ENCODE peak calls at places on chromosomes 7 and 10, in five cellular contexts. One of them, this sample, is unnamed.

GRCh38 chr10:106175760-106176377 is 988.6 kb downstream of the SORCS1 start:
- DNase-seq in neuronal stem cell: no peak
- DNase-seq in H1: no peak
- DNase-seq in mesenchymal stem cell: no peak
- DNase-seq in trophoblast cell: peak
- DNase-seq in this sample: no peak

GRCh38 chr10:124045794-124046355 is 47.5 kb downstream of the CHST15 start:
- DNase-seq in neuronal stem cell: no peak
- DNase-seq in mesenchymal stem cell: no peak
- DNase-seq in H1: no peak
- DNase-seq in trophoblast cell: no peak
- DNase-seq in this sample: no peak

GRCh38 chr7:143368387-143368786 is 5.9 kb upstream of the FAM131B start:
- DNase-seq in H1: no peak
- DNase-seq in neuronal stem cell: no peak
- DNase-seq in mesenchymal stem cell: no peak
- DNase-seq in trophoblast cell: no peak
- DNase-seq in this sample: peak

GRCh38 chr7:74479961-74480829 is 26.5 kb downstream of the GTF2IRD1 start:
- DNase-seq in neuronal stem cell: peak
- DNase-seq in H1: peak
- DNase-seq in mesenchymal stem cell: peak
- DNase-seq in trophoblast cell: peak
- DNase-seq in this sample: peak

GRCh38 chr7:56537477-56537876 is 421.3 kb upstream of the NUPR2 start:
- DNase-seq in trophoblast cell: no peak
- DNase-seq in H1: no peak
- DNase-seq in mesenchymal stem cell: no peak
- DNase-seq in neuronal stem cell: no peak
- DNase-seq in this sample: no peak

GRCh38 chr7:77442631-77443420 is 26.7 kb upstream of the GSAP start:
- DNase-seq in trophoblast cell: no peak
- DNase-seq in H1: no peak
- DNase-seq in mesenchymal stem cell: peak
- DNase-seq in neuronal stem cell: no peak
- DNase-seq in this sample: no peak

GRCh38 chr7:139679731-139680594 is 97.8 kb downstream of the HIPK2 start:
- DNase-seq in trophoblast cell: no peak
- DNase-seq in neuronal stem cell: no peak
- DNase-seq in H1: no peak
- DNase-seq in mesenchymal stem cell: peak
- DNase-seq in this sample: no peak

GRCh38 chr10:119135517-119135890 is 30.0 kb downstream of the SFXN4 start:
- DNase-seq in mesenchymal stem cell: peak
- DNase-seq in trophoblast cell: peak
- DNase-seq in H1: no peak
- DNase-seq in neuronal stem cell: no peak
- DNase-seq in this sample: no peak

GRCh38 chr7:115748123-115748738 is 282.3 kb downstream of the TFEC start:
- DNase-seq in mesenchymal stem cell: peak
- DNase-seq in H1: no peak
- DNase-seq in trophoblast cell: no peak
- DNase-seq in neuronal stem cell: no peak
- DNase-seq in this sample: no peak

GRCh38 chr10:65313406-65313805 is 1612.4 kb upstream of the LRRTM3 start:
- DNase-seq in H1: no peak
- DNase-seq in neuronal stem cell: no peak
- DNase-seq in trophoblast cell: no peak
- DNase-seq in mesenchymal stem cell: peak
- DNase-seq in this sample: no peak

GRCh38 chr7:141344153-141344935 is 206.9 kb upstream of the AGK start:
- DNase-seq in H1: no peak
- DNase-seq in trophoblast cell: no peak
- DNase-seq in mesenchymal stem cell: no peak
- DNase-seq in neuronal stem cell: no peak
- DNase-seq in this sample: no peak

GRCh38 chr10:85195596-85195995 is 867.2 kb downstream of the CCSER2 start:
- DNase-seq in trophoblast cell: no peak
- DNase-seq in neuronal stem cell: no peak
- DNase-seq in H1: no peak
- DNase-seq in mesenchymal stem cell: no peak
- DNase-seq in this sample: no peak

GRCh38 chr7:87599336-87599735 is 1.3 kb downstream of the ABCB1 start:
- DNase-seq in H1: no peak
- DNase-seq in neuronal stem cell: no peak
- DNase-seq in trophoblast cell: no peak
- DNase-seq in mesenchymal stem cell: peak
- DNase-seq in this sample: no peak

GRCh38 chr7:10977113-10977512 is 3.4 kb downstream of the PHF14 start:
- DNase-seq in H1: no peak
- DNase-seq in mesenchymal stem cell: no peak
- DNase-seq in neuronal stem cell: no peak
- DNase-seq in trophoblast cell: no peak
- DNase-seq in this sample: no peak

GRCh38 chr10:79948976-79949722 is at the start of gene SFTPD:
- DNase-seq in mesenchymal stem cell: no peak
- DNase-seq in H1: no peak
- DNase-seq in trophoblast cell: peak
- DNase-seq in neuronal stem cell: no peak
- DNase-seq in this sample: peak

GRCh38 chr7:73740771-73741170 is 2.2 kb upstream of the ABHD11 start:
- DNase-seq in mesenchymal stem cell: no peak
- DNase-seq in neuronal stem cell: no peak
- DNase-seq in H1: no peak
- DNase-seq in trophoblast cell: peak
- DNase-seq in this sample: peak

GRCh38 chr10:11345224-11346054 is 266.0 kb downstream of the USP6NL start:
- DNase-seq in H1: peak
- DNase-seq in trophoblast cell: peak
- DNase-seq in mesenchymal stem cell: peak
- DNase-seq in neuronal stem cell: no peak
- DNase-seq in this sample: peak

GRCh38 chr10:102455893-102456471 is 4.6 kb upstream of the C10orf95 start:
- DNase-seq in mesenchymal stem cell: peak
- DNase-seq in H1: no peak
- DNase-seq in neuronal stem cell: no peak
- DNase-seq in trophoblast cell: peak
- DNase-seq in this sample: peak

GRCh38 chr10:129741280-129741977 is 222.6 kb downstream of the EBF3 start:
- DNase-seq in neuronal stem cell: no peak
- DNase-seq in mesenchymal stem cell: no peak
- DNase-seq in H1: no peak
- DNase-seq in trophoblast cell: no peak
- DNase-seq in this sample: peak

GRCh38 chr7:75856562-75856961 is 22.3 kb upstream of the RHBDD2 start:
- DNase-seq in mesenchymal stem cell: no peak
- DNase-seq in H1: no peak
- DNase-seq in trophoblast cell: peak
- DNase-seq in neuronal stem cell: no peak
- DNase-seq in this sample: no peak

GRCh38 chr10:99906470-99906869 is 103.3 kb downstream of the DNMBP start:
- DNase-seq in H1: no peak
- DNase-seq in trophoblast cell: peak
- DNase-seq in neuronal stem cell: no peak
- DNase-seq in mesenchymal stem cell: peak
- DNase-seq in this sample: no peak

GRCh38 chr10:32337343-32337742 is 9.6 kb downstream of the EPC1 start:
- DNase-seq in mesenchymal stem cell: peak
- DNase-seq in trophoblast cell: no peak
- DNase-seq in H1: no peak
- DNase-seq in neuronal stem cell: no peak
- DNase-seq in this sample: no peak

GRCh38 chr7:30736291-30736690 is 15.6 kb upstream of the INMT start:
- DNase-seq in neuronal stem cell: no peak
- DNase-seq in H1: no peak
- DNase-seq in trophoblast cell: no peak
- DNase-seq in mesenchymal stem cell: no peak
- DNase-seq in this sample: no peak

GRCh38 chr10:114682121-114682520 is 24.0 kb upstream of the ABLIM1 start:
- DNase-seq in trophoblast cell: no peak
- DNase-seq in mesenchymal stem cell: no peak
- DNase-seq in H1: no peak
- DNase-seq in neuronal stem cell: no peak
- DNase-seq in this sample: no peak

GRCh38 chr10:127928021-127928806 is 21.3 kb downstream of the PTPRE start:
- DNase-seq in neuronal stem cell: no peak
- DNase-seq in mesenchymal stem cell: peak
- DNase-seq in H1: no peak
- DNase-seq in trophoblast cell: peak
- DNase-seq in this sample: no peak

GRCh38 chr10:10362780-10363179 is 654.9 kb upstream of the CELF2 start:
- DNase-seq in neuronal stem cell: no peak
- DNase-seq in mesenchymal stem cell: no peak
- DNase-seq in H1: no peak
- DNase-seq in trophoblast cell: no peak
- DNase-seq in this sample: no peak

GRCh38 chr10:22761569-22762220 is 47.3 kb upstream of the PIP4K2A start:
- DNase-seq in H1: no peak
- DNase-seq in mesenchymal stem cell: no peak
- DNase-seq in trophoblast cell: no peak
- DNase-seq in neuronal stem cell: no peak
- DNase-seq in this sample: no peak

GRCh38 chr7:114148779-114149178 is 230.0 kb upstream of the PPP1R3A start:
- DNase-seq in H1: no peak
- DNase-seq in neuronal stem cell: no peak
- DNase-seq in mesenchymal stem cell: no peak
- DNase-seq in trophoblast cell: no peak
- DNase-seq in this sample: no peak

GRCh38 chr10:317219-317868 is 182.1 kb downstream of the ZMYND11 start:
- DNase-seq in neuronal stem cell: no peak
- DNase-seq in H1: no peak
- DNase-seq in trophoblast cell: no peak
- DNase-seq in mesenchymal stem cell: peak
- DNase-seq in this sample: no peak

GRCh38 chr7:87341441-87341840 is 4.0 kb upstream of the CROT start:
- DNase-seq in mesenchymal stem cell: no peak
- DNase-seq in trophoblast cell: no peak
- DNase-seq in neuronal stem cell: no peak
- DNase-seq in H1: no peak
- DNase-seq in this sample: no peak

GRCh38 chr7:90764848-90765570 is 168.9 kb downstream of the CDK14 start:
- DNase-seq in mesenchymal stem cell: no peak
- DNase-seq in trophoblast cell: no peak
- DNase-seq in H1: no peak
- DNase-seq in neuronal stem cell: peak
- DNase-seq in this sample: no peak

GRCh38 chr7:69928609-69929008 is 330.3 kb downstream of the AUTS2 start:
- DNase-seq in mesenchymal stem cell: no peak
- DNase-seq in neuronal stem cell: no peak
- DNase-seq in H1: no peak
- DNase-seq in trophoblast cell: no peak
- DNase-seq in this sample: no peak

GRCh38 chr7:70647801-70648491 is 484.0 kb upstream of the GALNT17 start:
- DNase-seq in trophoblast cell: no peak
- DNase-seq in neuronal stem cell: no peak
- DNase-seq in H1: no peak
- DNase-seq in mesenchymal stem cell: peak
- DNase-seq in this sample: no peak

GRCh38 chr7:17526621-17527020 is 228.2 kb downstream of the AHR start:
- DNase-seq in neuronal stem cell: no peak
- DNase-seq in H1: no peak
- DNase-seq in mesenchymal stem cell: no peak
- DNase-seq in trophoblast cell: no peak
- DNase-seq in this sample: no peak

GRCh38 chr7:28649189-28649588 is 236.9 kb downstream of the CREB5 start:
- DNase-seq in trophoblast cell: no peak
- DNase-seq in mesenchymal stem cell: no peak
- DNase-seq in H1: no peak
- DNase-seq in neuronal stem cell: no peak
- DNase-seq in this sample: no peak

GRCh38 chr10:12846718-12847117 is 154.8 kb downstream of the CCDC3 start:
- DNase-seq in trophoblast cell: peak
- DNase-seq in neuronal stem cell: no peak
- DNase-seq in H1: no peak
- DNase-seq in mesenchymal stem cell: peak
- DNase-seq in this sample: no peak

GRCh38 chr7:69067397-69067796 is 530.9 kb upstream of the AUTS2 start:
- DNase-seq in trophoblast cell: peak
- DNase-seq in neuronal stem cell: no peak
- DNase-seq in mesenchymal stem cell: no peak
- DNase-seq in H1: peak
- DNase-seq in this sample: peak

GRCh38 chr7:130141161-130141857 is 63.9 kb downstream of the TMEM209 start:
- DNase-seq in H1: peak
- DNase-seq in mesenchymal stem cell: peak
- DNase-seq in neuronal stem cell: peak
- DNase-seq in trophoblast cell: peak
- DNase-seq in this sample: peak

GRCh38 chr7:64997927-64998391 is 7.1 kb upstream of the ZNF117 start:
- DNase-seq in trophoblast cell: peak
- DNase-seq in neuronal stem cell: no peak
- DNase-seq in H1: no peak
- DNase-seq in mesenchymal stem cell: no peak
- DNase-seq in this sample: no peak

GRCh38 chr10:111348049-111348448 is 271.2 kb downstream of the ADRA2A start:
- DNase-seq in trophoblast cell: no peak
- DNase-seq in neuronal stem cell: no peak
- DNase-seq in mesenchymal stem cell: no peak
- DNase-seq in H1: no peak
- DNase-seq in this sample: no peak
- H4K8ac ChIP-seq in trophoblast cell: no peak
- H4K8ac ChIP-seq in neuronal stem cell: no peak
- H4K8ac ChIP-seq in mesenchymal stem cell: no peak
- H4K8ac ChIP-seq in H1: no peak
- H4K8ac ChIP-seq in this sample: no peak

GRCh38 chr7:47375590-47375989 is 206.3 kb downstream of the TNS3 start:
- DNase-seq in H1: no peak
- DNase-seq in mesenchymal stem cell: peak
- DNase-seq in trophoblast cell: no peak
- DNase-seq in neuronal stem cell: no peak
- DNase-seq in this sample: no peak
- H2BK12ac ChIP-seq in H1: no peak
- H2BK12ac ChIP-seq in mesenchymal stem cell: no peak
- H2BK12ac ChIP-seq in trophoblast cell: no peak
- H2BK12ac ChIP-seq in neuronal stem cell: no peak
- H2BK12ac ChIP-seq in this sample: no peak

GRCh38 chr7:104973227-104973626 is 40.8 kb upstream of the KMT2E start:
- DNase-seq in trophoblast cell: peak
- DNase-seq in H1: no peak
- DNase-seq in neuronal stem cell: no peak
- DNase-seq in mesenchymal stem cell: no peak
- DNase-seq in this sample: no peak
- H4K8ac ChIP-seq in trophoblast cell: no peak
- H4K8ac ChIP-seq in H1: no peak
- H4K8ac ChIP-seq in neuronal stem cell: no peak
- H4K8ac ChIP-seq in mesenchymal stem cell: no peak
- H4K8ac ChIP-seq in this sample: no peak

GRCh38 chr10:78684954-78685353 is 383.8 kb upstream of the ZMIZ1 start:
- DNase-seq in mesenchymal stem cell: no peak
- DNase-seq in trophoblast cell: no peak
- DNase-seq in H1: no peak
- DNase-seq in neuronal stem cell: no peak
- DNase-seq in this sample: no peak
- H2BK12ac ChIP-seq in mesenchymal stem cell: no peak
- H2BK12ac ChIP-seq in trophoblast cell: peak
- H2BK12ac ChIP-seq in H1: no peak
- H2BK12ac ChIP-seq in neuronal stem cell: no peak
- H2BK12ac ChIP-seq in this sample: no peak

This sample was measured in H9.